ENCODE peak calls at places on chromosome X, in four cellular contexts. O is neuronal stem cell; R is CD4-positive, alpha-beta memory T cell; N is stomach. S is an unnamed sample.

GRCh38 chrX:69165116-69165651 is at the start of gene PJA1:
- DNase-seq in O (no peak), R (peak), N (peak), S (peak)

GRCh38 chrX:37454537-37455285 is 105.5 kb downstream of the PRRG1 start:
- DNase-seq in O (no peak), R (no peak), N (no peak), S (no peak)

GRCh38 chrX:107763647-107764046 is 11.9 kb downstream of the TSC22D3 start:
- DNase-seq in O (no peak), R (no peak), N (no peak), S (no peak)

GRCh38 chrX:43552703-43553102 is 103.4 kb upstream of the MAOA start:
- DNase-seq in O (no peak), R (no peak), N (no peak), S (no peak)

GRCh38 chrX:76195579-76195978 is 22.7 kb downstream of the PBDC1 start:
- DNase-seq in O (no peak), R (no peak), N (no peak), S (no peak)

GRCh38 chrX:105829006-105829405 is 6.7 kb downstream of the NRK start:
- DNase-seq in O (no peak), R (no peak), N (no peak), S (no peak)

GRCh38 chrX:41468647-41469323 is 21.6 kb downstream of the NYX start:
- DNase-seq in O (no peak), R (no peak), N (peak), S (no peak)

GRCh38 chrX:3733043-3733430 is 19.6 kb upstream of the PRKX start:
- DNase-seq in O (no peak), R (no peak), N (no peak), S (no peak)

GRCh38 chrX:45992402-45993123 is 552.7 kb downstream of the ZNF674 start:
- DNase-seq in O (no peak), R (no peak), N (no peak), S (no peak)

GRCh38 chrX:12979630-12980015 is 4.7 kb downstream of the TMSB4X start:
- DNase-seq in O (no peak), R (no peak), N (no peak), S (no peak)

GRCh38 chrX:31209005-31209612 is 137.3 kb upstream of the FTHL17 start:
- DNase-seq in O (no peak), R (no peak), N (no peak), S (no peak)

GRCh38 chrX:70134116-70134477 is 850 bp downstream of the IGBP1 start:
- DNase-seq in O (peak), R (no peak), N (no peak), S (no peak)

GRCh38 chrX:109954333-109954732 is 48.6 kb upstream of the TMEM164 start:
- DNase-seq in O (no peak), R (no peak), N (no peak), S (no peak)

GRCh38 chrX:78517124-78517523 is 142.0 kb downstream of the RTL3 start:
- DNase-seq in O (no peak), R (peak), N (no peak), S (peak)

GRCh38 chrX:110657073-110657472 is 138.5 kb downstream of the CHRDL1 start:
- DNase-seq in O (no peak), R (no peak), N (no peak), S (no peak)

GRCh38 chrX:123487226-123487625 is 245.6 kb downstream of the THOC2 start:
- DNase-seq in O (no peak), R (no peak), N (no peak), S (no peak)

GRCh38 chrX:85698921-85699320 is 319.5 kb upstream of the POF1B start:
- DNase-seq in O (no peak), R (no peak), N (no peak), S (no peak)

GRCh38 chrX:150873616-150874015 is 24.9 kb downstream of the CD99L2 start:
- DNase-seq in O (no peak), R (no peak), N (peak), S (no peak)

GRCh38 chrX:107924136-107924746 is 57.9 kb downstream of the TEX13B start:
- DNase-seq in O (no peak), R (no peak), N (no peak), S (no peak)

GRCh38 chrX:119735467-119735866 is 22.9 kb upstream of the SOWAHD start:
- DNase-seq in O (no peak), R (no peak), N (no peak), S (no peak)

GRCh38 chrX:78747471-78747870 is at the start of gene LPAR4:
- DNase-seq in O (peak), R (no peak), N (no peak), S (no peak)

GRCh38 chrX:148601034-148601433 is 100.6 kb downstream of the AFF2 start:
- DNase-seq in O (no peak), R (no peak), N (no peak), S (no peak)

GRCh38 chrX:35890699-35891098 is 28.8 kb upstream of the CFAP47 start:
- DNase-seq in O (peak), R (no peak), N (peak), S (no peak)

GRCh38 chrX:73812256-73812655 is 249.3 kb downstream of the CHIC1 start:
- DNase-seq in O (no peak), R (no peak), N (no peak), S (no peak)

GRCh38 chrX:85992811-85993229 is 54.5 kb downstream of the CHM start:
- DNase-seq in O (no peak), R (no peak), N (no peak), S (no peak)

GRCh38 chrX:86148024-86148511 is at the start of gene DACH2:
- DNase-seq in O (peak), R (peak), N (peak), S (peak)

GRCh38 chrX:20029728-20030127 is 38.9 kb upstream of the BCLAF3 start:
- DNase-seq in O (no peak), R (no peak), N (peak), S (no peak)

GRCh38 chrX:57137481-57137880 is 284 bp upstream of the SPIN2A start:
- DNase-seq in O (no peak), R (no peak), N (no peak), S (no peak)

GRCh38 chrX:5559386-5559785 is 669.3 kb downstream of the NLGN4X start:
- DNase-seq in O (no peak), R (no peak), N (no peak), S (no peak)

GRCh38 chrX:43661521-43662240 is 5.6 kb downstream of the MAOA start:
- DNase-seq in O (no peak), R (no peak), N (no peak), S (no peak)

GRCh38 chrX:42738552-42738951 is 39.4 kb downstream of the PPP1R2C start:
- DNase-seq in O (no peak), R (no peak), N (no peak), S (no peak)

GRCh38 chrX:139200793-139201192 is 329.7 kb upstream of the F9 start:
- DNase-seq in O (no peak), R (no peak), N (peak), S (no peak)

GRCh38 chrX:17456526-17456925 is 81.5 kb downstream of the NHS start:
- DNase-seq in O (peak), R (no peak), N (no peak), S (no peak)

GRCh38 chrX:118526149-118526548 is 30.5 kb downstream of the DOCK11 start:
- DNase-seq in O (no peak), R (no peak), N (no peak), S (no peak)

GRCh38 chrX:150983526-150984163 is 510 bp downstream of the HMGB3 start:
- DNase-seq in O (no peak), R (no peak), N (no peak), S (no peak)

GRCh38 chrX:42398967-42399631 is 378.9 kb downstream of the PPP1R2C start:
- DNase-seq in O (no peak), R (no peak), N (no peak), S (no peak)

GRCh38 chrX:22220941-22221340 is 51.8 kb upstream of the CBLL2 start:
- DNase-seq in O (no peak), R (no peak), N (no peak), S (no peak)

GRCh38 chrX:9429767-9430166 is 35.1 kb upstream of the TBL1X start:
- DNase-seq in O (no peak), R (no peak), N (no peak), S (no peak)

GRCh38 chrX:16368696-16369095 is 201.4 kb downstream of the MAGEB17 start:
- DNase-seq in O (no peak), R (no peak), N (no peak), S (no peak)

GRCh38 chrX:39452404-39452803 is 645.4 kb downstream of the BCOR start:
- DNase-seq in O (no peak), R (no peak), N (no peak), S (no peak)

GRCh38 chrX:39450578-39450977 is 647.2 kb downstream of the BCOR start:
- DNase-seq in O (no peak), R (no peak), N (no peak), S (no peak)

GRCh38 chrX:39445336-39445735 is 644.1 kb downstream of the MID1IP1 start:
- DNase-seq in O (no peak), R (peak), N (peak), S (no peak)

GRCh38 chrX:39451061-39451460 is 646.7 kb downstream of the BCOR start:
- DNase-seq in O (no peak), R (no peak), N (no peak), S (no peak)

DNA sequence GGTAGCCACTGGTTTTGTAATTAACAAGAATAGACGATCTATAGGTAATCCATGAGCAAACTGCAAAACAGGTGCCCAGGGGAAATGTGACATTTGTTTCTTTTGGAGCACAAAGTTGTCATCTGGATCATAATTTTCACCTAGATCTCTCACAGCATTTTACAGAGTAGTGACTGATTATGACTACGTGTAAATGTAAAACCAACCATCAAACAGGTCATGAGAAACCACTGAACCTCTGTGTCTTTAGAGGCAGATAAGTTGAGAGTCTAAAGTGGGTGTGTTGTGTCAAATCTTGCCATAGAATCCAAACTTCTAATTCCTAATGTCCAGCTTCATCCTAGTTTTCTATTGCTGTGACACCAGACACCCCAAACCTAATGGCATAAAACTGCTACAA is 648.1 kb downstream of the MID1IP1 start:
- DNase-seq in O (no peak), R (no peak), N (no peak), S (no peak)
- H3K4me3 ChIP-seq in O (no peak), R (no peak), N (no peak), S (no peak)

GRCh38 chrX:10618911-10619310 is 1.5 kb downstream of the MID1 start:
- DNase-seq in O (no peak), R (no peak), N (no peak), S (no peak)

GRCh38 chrX:10617964-10618342 is 2.4 kb downstream of the MID1 start:
- DNase-seq in O (no peak), R (no peak), N (peak), S (no peak)

GRCh38 chrX:10615931-10616780 is 4.2 kb downstream of the MID1 start:
- DNase-seq in O (no peak), R (no peak), N (peak), S (no peak)

GRCh38 chrX:10619311-10620015 is 922 bp downstream of the MID1 start:
- DNase-seq in O (no peak), R (no peak), N (no peak), S (no peak)

GRCh38 chrX:10617186-10617963 is 3.0 kb downstream of the MID1 start:
- DNase-seq in O (no peak), R (no peak), N (no peak), S (no peak)
- H3K4me3 ChIP-seq in O (peak), R (no peak), N (no peak), S (no peak)

DNA sequence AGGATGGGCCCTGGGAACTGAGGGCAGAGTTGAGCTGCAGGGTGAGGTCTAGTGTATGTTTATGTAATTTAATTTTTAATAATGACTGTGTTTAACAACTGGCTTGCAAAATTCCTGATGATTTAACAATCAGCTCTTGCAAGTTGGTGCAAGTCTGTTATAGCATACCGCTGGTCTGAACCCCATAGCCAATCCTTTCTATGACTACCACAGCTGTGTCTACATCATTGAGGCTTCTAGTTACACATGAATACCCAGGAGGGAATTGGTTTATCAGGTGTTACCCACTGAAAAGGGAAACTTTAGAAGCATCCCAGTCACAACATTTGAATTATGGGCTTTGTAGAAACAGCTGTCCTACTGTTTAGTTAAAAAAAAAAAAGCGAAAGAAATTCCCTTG is 38.3 kb downstream of the SUPT20HL1 start:
- DNase-seq in O (no peak), R (no peak), N (no peak), S (no peak)
- H3K4me3 ChIP-seq in O (no peak), R (no peak), N (no peak), S (no peak)

DNA sequence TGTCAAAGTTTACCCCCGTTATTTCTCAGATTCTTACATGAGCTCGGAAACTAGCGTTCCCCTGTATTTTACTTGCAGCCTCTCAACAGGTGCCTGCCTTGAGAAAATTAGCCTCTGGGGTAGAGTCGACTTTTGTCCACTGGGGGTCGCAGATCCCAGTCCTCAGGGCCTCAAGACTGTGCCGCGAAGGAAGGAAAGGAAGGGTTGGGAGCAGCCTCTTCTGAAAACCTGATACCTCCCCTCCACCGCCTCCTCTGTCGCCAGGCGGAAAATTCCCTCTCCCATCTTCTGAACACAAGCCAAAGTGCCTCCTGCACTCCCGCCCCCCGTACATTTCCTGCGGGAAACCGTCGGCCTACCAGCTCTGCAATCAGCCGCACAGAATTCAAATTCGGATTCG is 44.4 kb upstream of the TMSB15B start:
- DNase-seq in O (peak), R (peak), N (peak), S (peak)
- H3K4me3 ChIP-seq in O (peak), R (peak), N (peak), S (peak)

DNA sequence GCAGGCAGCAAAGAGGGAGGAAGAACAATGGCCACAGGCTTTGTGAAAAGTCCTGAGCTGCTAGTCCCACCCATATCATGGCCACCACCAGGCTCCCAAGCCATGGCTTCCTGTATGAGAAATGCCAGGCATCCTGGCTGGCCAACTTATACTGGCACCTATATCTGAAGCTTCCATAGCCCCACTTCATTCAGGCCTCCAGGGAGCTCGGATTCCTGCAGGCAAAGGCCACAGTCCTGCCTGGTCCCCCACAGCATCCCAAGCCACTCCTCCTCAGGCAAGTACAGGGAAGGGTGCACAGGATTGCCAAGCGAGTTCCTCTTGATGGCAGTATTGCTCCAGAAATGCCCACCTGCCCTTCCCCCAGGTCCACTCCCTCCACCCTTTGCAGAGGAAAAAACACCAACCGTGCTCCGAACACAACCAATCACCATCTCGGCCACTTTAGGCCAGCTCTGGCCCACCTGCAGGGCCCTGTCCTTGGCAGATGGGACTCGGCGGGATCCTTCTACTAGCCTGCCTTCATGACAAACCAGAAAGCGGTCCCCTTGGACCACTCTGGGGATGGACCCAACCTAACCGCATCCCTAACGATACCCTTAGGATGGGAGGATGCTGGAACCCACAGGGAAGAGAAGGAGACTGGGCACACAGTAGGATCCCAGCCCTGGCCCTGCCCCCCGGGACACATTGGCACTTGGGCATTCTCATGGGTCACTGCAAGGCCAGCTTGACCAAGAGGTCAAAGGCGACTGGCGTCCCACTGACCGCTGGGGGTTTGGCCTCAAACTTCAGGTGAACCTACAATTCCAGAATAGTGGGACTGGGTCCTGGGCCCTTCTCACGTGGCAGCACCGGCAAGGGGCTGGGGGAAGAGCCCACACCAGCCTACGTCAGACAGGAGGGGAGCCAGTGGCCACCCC is 220.4 kb upstream of the AGTR2 start:
- DNase-seq in O (no peak), R (no peak), N (peak), S (no peak)
- H3K4me3 ChIP-seq in O (no peak), R (no peak), N (no peak), S (no peak)

GRCh38 chrX:49106296-49106695 is 17.2 kb downstream of the GPKOW start:
- DNase-seq in O (no peak), R (no peak), N (no peak), S (no peak)

GRCh38 chrX:49103637-49104036 is 19.9 kb downstream of the GPKOW start:
- DNase-seq in O (no peak), R (no peak), N (no peak), S (no peak)

GRCh38 chrX:49108641-49109040 is 14.9 kb downstream of the GPKOW start:
- DNase-seq in O (no peak), R (no peak), N (no peak), S (no peak)

GRCh38 chrX:49110417-49110816 is 13.1 kb downstream of the GPKOW start:
- DNase-seq in O (no peak), R (no peak), N (no peak), S (no peak)

GRCh38 chrX:49106930-49107329 is 16.6 kb downstream of the GPKOW start:
- DNase-seq in O (no peak), R (no peak), N (peak), S (no peak)
- H3K4me3 ChIP-seq in O (no peak), R (no peak), N (no peak), S (no peak)

GRCh38 chrX:153606503-153606902 is 7.6 kb upstream of the CCNQ start:
- DNase-seq in O (no peak), R (no peak), N (no peak), S (no peak)
- H3K4me3 ChIP-seq in O (no peak), R (no peak), N (no peak), S (no peak)

DNA sequence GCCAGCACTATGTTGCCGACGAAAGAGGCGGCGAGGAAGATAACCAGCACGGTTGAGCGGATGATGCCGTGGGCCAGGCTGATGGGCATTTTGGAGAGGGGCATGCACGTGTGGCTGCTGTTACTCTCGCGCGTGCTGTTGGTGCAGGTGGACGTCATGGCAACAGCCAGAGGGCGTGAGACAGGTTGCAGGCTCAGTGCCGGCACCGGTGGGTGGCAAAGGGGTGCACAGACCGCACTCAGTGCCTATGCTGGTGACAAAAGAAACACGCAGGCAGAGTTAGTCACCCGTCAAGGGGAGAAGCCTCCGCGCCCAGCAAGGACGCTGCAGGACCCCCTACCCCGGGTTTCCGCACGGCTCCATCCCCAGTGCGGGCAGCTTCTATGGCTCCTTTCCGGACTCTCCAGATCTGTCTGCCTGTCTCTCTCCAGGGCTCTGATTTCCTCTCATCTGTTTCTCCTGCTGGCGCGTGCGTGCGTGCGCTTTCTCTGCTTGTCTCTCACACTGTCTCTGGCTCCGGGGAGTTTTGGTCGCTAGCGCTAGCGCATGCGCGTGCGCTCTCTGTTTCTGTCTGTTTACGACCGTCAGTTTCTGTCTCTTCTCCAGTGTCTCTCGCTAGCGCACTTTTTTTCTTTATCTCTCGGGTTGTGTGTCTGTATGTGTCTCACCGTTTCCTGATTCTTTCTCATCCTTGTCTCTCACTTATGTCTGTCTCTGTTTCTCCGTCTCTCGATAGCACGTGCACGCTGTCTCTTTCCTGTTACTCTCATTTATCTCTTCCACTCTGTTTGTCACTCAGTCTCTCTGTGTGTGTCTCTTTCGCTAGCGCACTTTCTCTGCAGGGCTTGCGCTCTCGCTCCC is 2.0 kb downstream of the GPR101 start:
- DNase-seq in O (no peak), R (peak), N (no peak), S (peak)
- H3K4me3 ChIP-seq in O (peak), R (peak), N (peak), S (peak)

GRCh38 chrX:103066606-103067005 is 2.6 kb upstream of the BEX1 start:
- DNase-seq in O (no peak), R (no peak), N (no peak), S (no peak)

GRCh38 chrX:103061486-103061885 is 2.5 kb downstream of the BEX1 start:
- DNase-seq in O (no peak), R (no peak), N (no peak), S (no peak)

GRCh38 chrX:103063918-103064434 is at the start of gene BEX1:
- DNase-seq in O (peak), R (peak), N (peak), S (no peak)

GRCh38 chrX:103063191-103063845 is 653 bp downstream of the BEX1 start:
- DNase-seq in O (peak), R (no peak), N (no peak), S (no peak)
- H3K4me3 ChIP-seq in O (peak), R (no peak), N (peak), S (no peak)

S was measured in CD8-positive, alpha-beta memory T cell.